ENCODE peak calls at places on chromosomes 4 and X, in four cellular contexts. X, M, F and A are unnamed samples.

GRCh38 chrX:49230500-49231232 is 2.5 kb downstream of the CACNA1F start:
- DNase-seq in X (no peak), M (peak), F (no peak), A (no peak)

GRCh38 chrX:105635794-105636193 is 186.5 kb upstream of the NRK start:
- DNase-seq in X (no peak), M (no peak), F (no peak), A (no peak)

GRCh38 chrX:19990225-19990518 is 689 bp downstream of the BCLAF3 start:
- DNase-seq in X (no peak), M (no peak), F (no peak), A (peak)

GRCh38 chrX:151779258-151779657 is 44.7 kb downstream of the CNGA2 start:
- DNase-seq in X (no peak), M (no peak), F (no peak), A (no peak)

GRCh38 chrX:129653985-129654651 is 638 bp downstream of the APLN start:
- DNase-seq in X (no peak), M (no peak), F (no peak), A (no peak)

GRCh38 chr4:100875296-100876040 is 357.6 kb upstream of the EMCN start:
- DNase-seq in X (no peak), M (no peak), F (no peak), A (no peak)

GRCh38 chr4:154416183-154416543 is 75.4 kb downstream of the DCHS2 start:
- DNase-seq in X (no peak), M (peak), F (no peak), A (no peak)

GRCh38 chr4:80365928-80366327 is 30.4 kb downstream of the CFAP299 start:
- DNase-seq in X (peak), M (no peak), F (peak), A (peak)

GRCh38 chr4:25154594-25155265 is 5.5 kb downstream of the SEPSECS start:
- DNase-seq in X (no peak), M (no peak), F (no peak), A (no peak)

GRCh38 chrX:112341598-112341997 is 259.0 kb upstream of the TRPC5 start:
- DNase-seq in X (peak), M (no peak), F (no peak), A (no peak)

GRCh38 chrX:49186125-49187027 is at the start of gene PRICKLE3:
- DNase-seq in X (peak), M (peak), F (no peak), A (peak)

GRCh38 chrX:150212672-150213480 is 150.2 kb upstream of the MAMLD1 start:
- DNase-seq in X (peak), M (no peak), F (no peak), A (no peak)

GRCh38 chr4:3851211-3851610 is 85.0 kb downstream of the ADRA2C start:
- DNase-seq in X (peak), M (no peak), F (no peak), A (no peak)

GRCh38 chrX:133544105-133544504 is 128.8 kb upstream of the GPC4 start:
- DNase-seq in X (peak), M (no peak), F (no peak), A (no peak)

GRCh38 chr4:145614235-145614615 is 5.0 kb upstream of the MMAA start:
- DNase-seq in X (no peak), M (no peak), F (no peak), A (no peak)

GRCh38 chr4:118351851-118352827 is 664 bp downstream of the PRSS12 start:
- DNase-seq in X (peak), M (no peak), F (no peak), A (no peak)

GRCh38 chr4:83285022-83285387 is 407 bp upstream of the COQ2 start:
- DNase-seq in X (peak), M (no peak), F (no peak), A (peak)

GRCh38 chrX:72002886-72003285 is 92.2 kb downstream of the NHSL2 start:
- DNase-seq in X (no peak), M (no peak), F (no peak), A (no peak)

GRCh38 chr4:177480796-177481195 is 38.6 kb upstream of the AGA start:
- DNase-seq in X (peak), M (no peak), F (no peak), A (no peak)

GRCh38 chr4:76354517-76355473 is 48.3 kb downstream of the STBD1 start:
- DNase-seq in X (no peak), M (no peak), F (no peak), A (no peak)

GRCh38 chr4:156672492-156672891 is 299.1 kb downstream of the PDGFC start:
- DNase-seq in X (no peak), M (no peak), F (no peak), A (no peak)

GRCh38 chr4:181962321-181962720 is 280.9 kb upstream of the TENM3 start:
- DNase-seq in X (no peak), M (no peak), F (no peak), A (no peak)

DNA sequence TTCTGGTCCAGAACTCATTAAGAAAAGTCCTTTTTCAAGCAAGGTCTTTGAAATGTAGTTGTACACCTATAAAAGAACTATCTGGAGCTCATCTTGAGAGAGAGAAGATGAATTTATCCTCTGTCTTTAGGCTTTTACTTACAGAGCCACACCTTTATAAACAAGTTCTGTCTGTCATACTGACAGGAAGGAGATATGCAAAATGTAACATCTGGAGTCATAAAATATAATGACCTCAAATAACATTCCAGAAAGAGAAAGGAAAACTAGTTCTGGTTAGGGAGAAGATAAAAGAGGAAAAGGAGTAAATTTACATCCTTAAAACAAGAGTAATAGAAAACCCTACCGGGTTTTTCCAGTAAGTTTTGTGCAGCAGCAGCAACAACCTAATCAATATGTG is 1.3 kb downstream of the INPP4B start:
- DNase-seq in X (no peak), M (no peak), F (no peak), A (no peak)
- H3K4me3 ChIP-seq in X (peak), M (no peak), F (no peak), A (no peak)

DNA sequence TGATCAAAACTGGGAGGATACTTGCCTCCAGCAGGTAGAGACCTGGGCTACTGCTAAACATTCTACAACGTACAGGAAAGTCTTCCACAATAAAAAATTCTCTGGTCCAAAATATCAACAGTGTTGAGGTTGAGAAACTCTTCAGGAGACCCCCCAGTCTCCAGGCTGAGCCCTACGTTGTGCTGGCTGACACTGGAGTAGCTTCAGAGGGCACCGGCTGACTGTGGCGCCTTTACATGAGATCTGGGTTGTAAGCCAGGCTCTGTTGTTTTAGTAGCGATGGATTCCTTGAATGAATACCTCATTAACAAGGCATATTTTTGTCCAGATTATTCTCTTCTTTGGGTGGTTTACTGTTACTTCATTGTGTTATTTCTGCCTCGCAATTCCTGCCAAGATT is 1476.3 kb upstream of the TENM3 start:
- DNase-seq in X (no peak), M (no peak), F (no peak), A (no peak)
- TF ChIP-seq FOS in X (no peak), M (no peak), F (no peak), A (no peak)

GRCh38 chr4:152385551-152385950 is 150.3 kb downstream of the FBXW7 start:
- DNase-seq in X (peak), M (peak), F (no peak), A (peak)

GRCh38 chr4:152380919-152381318 is 155.0 kb downstream of the FBXW7 start:
- DNase-seq in X (no peak), M (no peak), F (no peak), A (no peak)

GRCh38 chr4:152382057-152382785 is 153.7 kb downstream of the FBXW7 start:
- DNase-seq in X (peak), M (no peak), F (no peak), A (peak)

GRCh38 chr4:152374606-152375285 is 161.1 kb downstream of the FBXW7 start:
- DNase-seq in X (peak), M (no peak), F (no peak), A (no peak)

DNA sequence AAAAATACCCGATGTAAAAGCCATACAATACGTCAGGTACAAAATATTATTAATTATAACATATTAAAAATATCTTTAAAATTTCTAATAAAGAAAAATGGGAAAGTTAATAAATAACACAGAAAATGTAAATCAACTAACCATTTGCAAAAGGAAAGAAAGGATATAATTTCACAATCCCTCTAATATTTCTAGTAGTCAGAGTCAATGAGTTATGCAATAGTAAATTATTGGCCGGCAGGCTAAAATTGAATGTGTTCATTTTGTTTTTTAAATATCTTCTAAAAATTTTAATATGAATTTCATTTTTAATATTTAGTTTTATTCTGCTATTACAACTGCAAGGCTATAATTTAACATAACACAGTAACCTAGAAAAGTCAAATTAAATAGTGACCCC is 155.7 kb downstream of the FBXW7 start:
- DNase-seq in X (no peak), M (no peak), F (no peak), A (no peak)
- H3K4me3 ChIP-seq in X (no peak), M (no peak), F (no peak), A (no peak)

DNA sequence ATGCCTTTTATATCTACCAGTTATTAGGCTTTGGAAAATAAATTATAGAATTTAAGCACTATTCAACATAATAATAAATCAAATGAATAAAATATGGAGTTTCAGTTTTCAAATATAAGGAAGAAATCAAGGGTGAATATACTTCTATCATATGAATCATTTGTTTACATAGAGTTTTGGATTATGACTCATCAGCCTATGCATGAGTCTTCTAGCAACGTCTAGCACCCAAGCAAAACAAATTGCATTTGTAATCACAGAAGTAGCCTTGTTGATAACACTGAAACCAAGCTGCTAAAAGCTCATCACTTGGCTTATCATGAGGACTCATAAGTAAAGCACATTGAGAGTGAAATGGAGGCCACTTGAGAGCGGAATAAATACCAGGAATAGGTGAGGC is 434.6 kb downstream of the PCDH11X start:
- DNase-seq in X (peak), M (no peak), F (no peak), A (no peak)
- TF ChIP-seq FOS in X (peak), M (no peak), F (no peak), A (no peak)

DNA sequence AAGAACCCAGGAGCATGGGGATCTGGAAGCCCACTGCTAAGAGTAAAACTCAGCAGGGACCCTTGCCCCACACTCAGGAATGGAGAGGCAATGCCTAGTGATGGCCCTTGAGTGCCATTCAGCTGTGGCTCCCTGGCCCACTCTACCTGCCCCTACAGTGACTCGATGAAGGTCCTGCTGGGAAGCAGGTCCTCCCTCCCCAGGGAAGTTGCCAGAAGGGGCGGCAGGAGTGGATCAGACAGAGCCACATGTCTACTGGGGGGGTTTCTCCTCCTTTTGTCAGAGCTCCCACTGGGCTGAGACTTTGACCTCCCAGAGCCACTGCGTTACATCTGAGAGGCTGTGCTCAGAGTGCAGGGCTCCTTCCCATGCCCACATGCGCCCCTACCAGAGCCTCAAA is 1.2 kb downstream of the SLC10A3 start:
- DNase-seq in X (no peak), M (no peak), F (no peak), A (no peak)
- H3K4me3 ChIP-seq in X (no peak), M (peak), F (peak), A (no peak)

DNA sequence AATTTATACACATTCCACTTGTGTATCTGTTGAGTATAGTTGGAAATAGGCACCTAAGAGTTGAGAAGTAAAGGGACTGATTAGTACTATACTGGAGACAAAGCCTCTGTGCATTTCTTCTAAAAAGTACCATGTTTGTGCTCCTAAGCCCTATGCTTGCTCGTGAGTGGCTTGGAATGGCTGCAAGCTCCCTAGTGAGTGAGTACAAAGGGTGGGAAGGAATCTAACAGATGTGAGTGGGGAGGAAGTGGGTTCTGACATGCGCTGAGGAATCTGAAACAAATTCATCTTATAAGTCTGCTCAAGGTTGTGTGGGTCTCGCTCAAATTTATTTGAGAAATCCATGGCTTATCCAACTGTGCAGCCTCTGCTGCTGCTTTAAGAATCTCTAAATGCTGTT is 13.3 kb downstream of the SPCS3 start:
- DNase-seq in X (peak), M (no peak), F (no peak), A (no peak)
- TF ChIP-seq FOS in X (no peak), M (no peak), F (no peak), A (no peak)

GRCh38 chrX:143757375-143757774 is 36.8 kb upstream of the SPANXN2 start:
- DNase-seq in X (no peak), M (no peak), F (no peak), A (no peak)
- H3K4me3 ChIP-seq in X (no peak), M (no peak), F (no peak), A (no peak)

GRCh38 chrX:15812212-15812938 is 22.1 kb downstream of the ZRSR2 start:
- DNase-seq in X (no peak), M (no peak), F (no peak), A (no peak)

GRCh38 chrX:15804563-15804962 is 14.3 kb downstream of the ZRSR2 start:
- DNase-seq in X (no peak), M (no peak), F (no peak), A (no peak)

GRCh38 chrX:15808254-15808653 is 18.0 kb downstream of the ZRSR2 start:
- DNase-seq in X (no peak), M (no peak), F (no peak), A (no peak)
- TF ChIP-seq FOS in X (no peak), M (no peak), F (no peak), A (no peak)

DNA sequence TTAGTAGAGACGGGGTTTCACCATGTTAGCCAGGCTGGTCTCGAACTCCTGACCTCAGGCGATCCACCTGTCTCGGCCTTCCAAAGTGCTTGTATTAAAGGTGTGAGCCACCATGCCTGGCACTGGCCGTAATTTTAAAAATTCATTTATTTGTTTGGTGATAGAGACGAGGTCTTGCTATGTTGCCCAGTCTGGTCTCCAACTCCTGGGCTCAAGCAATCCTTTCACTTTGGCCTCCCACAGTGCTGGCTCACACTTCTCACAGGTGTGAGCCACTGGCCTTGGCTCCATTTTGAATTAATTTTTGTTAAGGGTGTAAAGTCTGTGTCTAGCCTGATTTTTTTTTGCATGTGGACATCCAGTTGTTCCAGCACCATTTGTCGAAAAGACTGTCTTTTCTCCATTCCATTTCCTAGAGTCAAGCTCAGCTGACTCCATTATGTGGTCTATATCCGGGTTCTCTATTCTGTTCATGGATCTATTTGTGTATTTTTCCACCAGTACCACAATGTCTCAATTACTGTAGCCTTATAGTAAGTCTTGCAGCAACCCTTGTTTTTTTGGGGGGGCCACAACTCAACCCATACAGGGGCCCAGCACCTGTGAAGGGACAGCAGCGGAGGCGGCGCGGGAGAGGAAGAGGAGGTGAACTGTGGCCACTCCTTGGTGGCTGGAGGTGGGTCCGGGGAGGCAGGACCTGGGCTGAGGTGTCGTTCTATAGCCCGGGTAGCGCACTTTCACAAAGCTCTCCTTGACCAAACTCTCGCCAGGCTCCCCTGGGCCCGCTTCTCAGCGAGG is 1.5 kb upstream of the NSD2 start:
- DNase-seq in X (no peak), M (peak), F (no peak), A (no peak)
- H3K4me3 ChIP-seq in X (peak), M (peak), F (peak), A (peak)

DNA sequence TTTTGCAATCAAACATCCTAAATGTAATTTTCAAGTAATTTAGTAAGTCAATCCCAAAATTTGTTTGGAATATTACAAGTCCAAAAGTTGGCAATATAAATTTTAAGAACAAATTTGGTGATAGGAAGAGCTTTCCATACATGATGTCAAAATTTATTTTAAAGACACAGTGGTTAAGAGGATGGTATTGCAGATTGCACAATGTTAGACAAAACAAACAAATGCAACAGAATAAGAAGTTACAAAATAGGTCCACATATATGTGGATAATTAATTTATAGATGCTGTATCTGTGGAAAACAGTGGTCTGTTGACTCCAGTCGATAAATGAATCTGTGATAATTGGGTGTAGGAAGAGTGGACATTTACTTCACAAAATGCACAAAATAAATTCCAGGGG is 358.5 kb downstream of the PCDH7 start:
- DNase-seq in X (no peak), M (no peak), F (no peak), A (no peak)
- TF ChIP-seq FOS in X (no peak), M (no peak), F (no peak), A (no peak)